ENCODE peak calls at places on chromosomes 13 and 19, in four cellular contexts. One of them, this sample, is unnamed.

GRCh38 chr13:38685974-38686571 is 804 bp upstream of the FREM2 start:
- DNase-seq in CD8-positive, alpha-beta T cell: no peak
- DNase-seq in astrocyte of the cerebellum: peak; percentile 28
- DNase-seq in GM13977: peak; percentile 30
- DNase-seq in this sample: no peak

GRCh38 chr19:52962394-52963228 is at the start of gene ZNF816:
- DNase-seq in CD8-positive, alpha-beta T cell: peak; percentile 98
- DNase-seq in astrocyte of the cerebellum: peak; percentile 79
- DNase-seq in GM13977: peak; percentile 97
- DNase-seq in this sample: peak; percentile 99

GRCh38 chr13:109344552-109345157 is 441.7 kb downstream of the IRS2 start:
- DNase-seq in CD8-positive, alpha-beta T cell: no peak
- DNase-seq in astrocyte of the cerebellum: no peak
- DNase-seq in GM13977: no peak
- DNase-seq in this sample: no peak

GRCh38 chr19:58544591-58545285 is 874 bp downstream of the TRIM28 start:
- DNase-seq in CD8-positive, alpha-beta T cell: peak; percentile 63
- DNase-seq in astrocyte of the cerebellum: no peak
- DNase-seq in GM13977: peak; percentile 97
- DNase-seq in this sample: peak; percentile 90

GRCh38 chr19:18113827-18114226 is 16.2 kb downstream of the MAST3 start:
- DNase-seq in CD8-positive, alpha-beta T cell: no peak
- DNase-seq in astrocyte of the cerebellum: no peak
- DNase-seq in GM13977: no peak
- DNase-seq in this sample: no peak

GRCh38 chr19:17567940-17568339 is 12.5 kb downstream of the COLGALT1 start:
- DNase-seq in CD8-positive, alpha-beta T cell: no peak
- DNase-seq in astrocyte of the cerebellum: no peak
- DNase-seq in GM13977: no peak
- DNase-seq in this sample: no peak

GRCh38 chr19:9848060-9848459 is 12.9 kb downstream of the PIN1 start:
- DNase-seq in CD8-positive, alpha-beta T cell: no peak
- DNase-seq in astrocyte of the cerebellum: no peak
- DNase-seq in GM13977: peak; percentile 50
- DNase-seq in this sample: no peak

GRCh38 chr13:27135023-27135422 is 36.6 kb downstream of the USP12 start:
- DNase-seq in CD8-positive, alpha-beta T cell: no peak
- DNase-seq in astrocyte of the cerebellum: no peak
- DNase-seq in GM13977: no peak
- DNase-seq in this sample: no peak

GRCh38 chr19:34336781-34337271 is 28.2 kb upstream of the GPI start:
- DNase-seq in CD8-positive, alpha-beta T cell: no peak
- DNase-seq in astrocyte of the cerebellum: no peak
- DNase-seq in GM13977: peak; percentile 59
- DNase-seq in this sample: peak; percentile 65

GRCh38 chr13:74461011-74461410 is 326.8 kb upstream of the KLF12 start:
- DNase-seq in CD8-positive, alpha-beta T cell: no peak
- DNase-seq in astrocyte of the cerebellum: no peak
- DNase-seq in GM13977: no peak
- DNase-seq in this sample: no peak

GRCh38 chr13:50081106-50081898 is 66.1 kb downstream of the KCNRG start:
- DNase-seq in CD8-positive, alpha-beta T cell: peak; percentile 8
- DNase-seq in astrocyte of the cerebellum: no peak
- DNase-seq in GM13977: peak; percentile 20
- DNase-seq in this sample: peak; percentile 33

GRCh38 chr13:76769238-76769859 is 116.9 kb downstream of the KCTD12 start:
- DNase-seq in CD8-positive, alpha-beta T cell: no peak
- DNase-seq in astrocyte of the cerebellum: peak; percentile 74
- DNase-seq in GM13977: no peak
- DNase-seq in this sample: no peak

GRCh38 chr13:19151581-19152263 is 29.9 kb downstream of the TUBA3C start:
- DNase-seq in CD8-positive, alpha-beta T cell: no peak
- DNase-seq in astrocyte of the cerebellum: no peak
- DNase-seq in GM13977: no peak
- DNase-seq in this sample: no peak

GRCh38 chr13:52738719-52739467 is 727 bp downstream of the CNMD start:
- DNase-seq in CD8-positive, alpha-beta T cell: no peak
- DNase-seq in astrocyte of the cerebellum: no peak
- DNase-seq in GM13977: peak; percentile 80
- DNase-seq in this sample: peak; percentile 75
- TF ChIP-seq CTCF in CD8-positive, alpha-beta T cell: peak; percentile 52
- TF ChIP-seq CTCF in astrocyte of the cerebellum: peak; percentile 30
- TF ChIP-seq CTCF in GM13977: peak; percentile 76
- TF ChIP-seq CTCF in this sample: peak; percentile 69

GRCh38 chr13:83153833-83154232 is 728.4 kb downstream of the SLITRK1 start:
- DNase-seq in CD8-positive, alpha-beta T cell: no peak
- DNase-seq in astrocyte of the cerebellum: no peak
- DNase-seq in GM13977: no peak
- DNase-seq in this sample: no peak

GRCh38 chr13:83150616-83151307 is 731.5 kb downstream of the SLITRK1 start:
- DNase-seq in CD8-positive, alpha-beta T cell: no peak
- DNase-seq in astrocyte of the cerebellum: no peak
- DNase-seq in GM13977: no peak
- DNase-seq in this sample: no peak

DNA sequence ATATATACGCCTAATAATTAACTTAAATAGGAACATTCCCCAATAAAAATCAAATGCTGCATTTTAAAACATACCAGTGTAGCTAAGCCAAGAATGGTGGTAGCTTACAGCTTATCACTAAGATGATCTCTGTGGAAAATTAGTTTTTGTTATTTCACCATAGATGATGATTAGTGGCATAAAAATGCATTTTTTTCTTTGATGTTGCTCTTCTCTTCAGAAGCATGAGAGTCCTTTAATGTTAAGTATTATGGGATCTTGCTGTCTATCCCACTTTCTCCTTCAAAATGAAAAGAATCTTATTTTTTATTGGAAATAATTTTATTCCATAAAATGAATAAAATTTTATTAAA is 731.0 kb downstream of the SLITRK1 start:
- DNase-seq in CD8-positive, alpha-beta T cell: no peak
- DNase-seq in astrocyte of the cerebellum: no peak
- DNase-seq in GM13977: no peak
- DNase-seq in this sample: no peak
- TF ChIP-seq CTCF in CD8-positive, alpha-beta T cell: no peak
- TF ChIP-seq CTCF in astrocyte of the cerebellum: no peak
- TF ChIP-seq CTCF in GM13977: no peak
- TF ChIP-seq CTCF in this sample: no peak

DNA sequence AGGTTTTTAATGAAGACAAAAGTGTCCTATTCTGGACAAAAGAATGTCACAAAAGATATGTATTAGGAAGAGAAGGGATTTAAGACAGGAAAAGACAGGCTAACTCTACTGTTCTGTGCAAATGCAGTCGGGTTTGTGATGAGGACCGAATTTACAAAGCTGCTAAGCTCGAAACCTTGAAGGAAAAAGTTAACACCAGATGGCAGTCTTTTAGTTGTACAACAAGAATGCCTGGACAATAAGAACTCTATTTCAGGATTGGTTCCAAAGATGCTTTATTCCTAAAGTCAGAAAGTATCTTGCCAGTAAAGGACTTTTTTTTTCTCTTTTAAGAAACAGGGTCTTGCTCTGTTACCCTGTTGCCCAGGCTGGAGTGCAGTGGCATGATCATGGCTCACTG is 51.1 kb downstream of the HS6ST3 start:
- DNase-seq in CD8-positive, alpha-beta T cell: no peak
- DNase-seq in astrocyte of the cerebellum: peak; percentile 9
- DNase-seq in GM13977: no peak
- DNase-seq in this sample: no peak
- TF ChIP-seq CTCF in CD8-positive, alpha-beta T cell: no peak
- TF ChIP-seq CTCF in astrocyte of the cerebellum: peak; percentile 42
- TF ChIP-seq CTCF in GM13977: peak; percentile 10
- TF ChIP-seq CTCF in this sample: no peak

DNA sequence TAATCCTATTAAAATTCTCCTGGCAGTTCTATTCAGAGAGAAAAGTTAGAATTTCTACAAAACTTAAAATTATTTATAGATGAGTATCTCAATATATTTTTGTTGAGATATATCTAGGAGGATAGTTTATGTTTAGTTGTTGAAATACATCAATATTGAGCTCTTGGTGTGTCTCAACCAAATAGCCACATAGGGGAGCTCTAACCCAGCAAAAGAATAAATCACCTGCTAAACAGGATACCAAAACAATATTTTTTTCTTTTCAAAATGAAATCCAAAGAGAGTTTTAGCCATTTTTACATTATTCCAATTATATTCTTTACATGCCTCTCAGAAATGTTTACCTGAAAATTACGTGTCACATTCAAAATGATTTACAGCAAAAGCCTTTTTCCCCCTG is 954.7 kb downstream of the SLITRK6 start:
- DNase-seq in CD8-positive, alpha-beta T cell: no peak
- DNase-seq in astrocyte of the cerebellum: peak; percentile 8
- DNase-seq in GM13977: peak; percentile 3
- DNase-seq in this sample: no peak
- TF ChIP-seq CTCF in CD8-positive, alpha-beta T cell: no peak
- TF ChIP-seq CTCF in astrocyte of the cerebellum: peak; percentile 27
- TF ChIP-seq CTCF in GM13977: peak; percentile 33
- TF ChIP-seq CTCF in this sample: peak; percentile 8

DNA sequence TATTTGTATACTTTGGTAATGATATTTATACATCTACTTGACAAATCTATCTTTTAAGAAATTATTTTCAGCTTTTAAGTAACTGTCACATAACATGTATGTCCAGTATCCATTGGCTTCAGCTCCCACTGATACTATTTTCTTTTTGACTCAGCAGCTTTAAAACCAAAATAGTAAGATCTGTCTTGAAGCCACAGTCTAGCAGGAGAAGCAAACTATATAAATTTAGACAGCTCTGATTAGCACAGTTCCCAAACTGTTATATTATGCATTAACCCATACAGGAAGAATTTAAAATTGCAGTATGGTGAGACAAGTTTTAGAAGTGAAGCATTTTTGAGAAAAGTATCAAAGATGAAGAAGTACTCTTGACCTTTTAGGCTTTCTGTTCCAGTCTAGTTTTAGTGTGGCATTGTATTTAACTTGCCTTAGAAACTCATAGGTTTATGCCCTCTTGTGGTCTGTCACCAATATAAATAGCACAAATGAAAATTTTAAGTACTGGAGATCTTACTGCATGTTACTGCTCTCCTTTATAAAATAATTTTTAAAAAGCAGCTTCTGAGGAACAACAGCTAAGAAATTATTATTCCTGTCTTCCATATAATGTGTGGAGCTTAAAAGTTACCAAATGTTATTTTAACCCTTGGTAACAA is 24.7 kb downstream of the URI1 start:
- DNase-seq in CD8-positive, alpha-beta T cell: no peak
- DNase-seq in astrocyte of the cerebellum: no peak
- DNase-seq in GM13977: no peak
- DNase-seq in this sample: no peak
- TF ChIP-seq CTCF in CD8-positive, alpha-beta T cell: peak; percentile 29
- TF ChIP-seq CTCF in astrocyte of the cerebellum: peak; percentile 19
- TF ChIP-seq CTCF in GM13977: peak; percentile 29
- TF ChIP-seq CTCF in this sample: no peak

GRCh38 chr19:45406165-45406956 is at the start of gene POLR1G:
- DNase-seq in CD8-positive, alpha-beta T cell: peak; percentile 48
- DNase-seq in astrocyte of the cerebellum: peak; percentile 53
- DNase-seq in GM13977: peak; percentile 90
- DNase-seq in this sample: peak; percentile 90
- TF ChIP-seq CTCF in CD8-positive, alpha-beta T cell: no peak
- TF ChIP-seq CTCF in astrocyte of the cerebellum: no peak
- TF ChIP-seq CTCF in GM13977: no peak
- TF ChIP-seq CTCF in this sample: no peak

This sample was measured in GM10248.